ENCODE peak calls at places on chromosome 15, in six cellular contexts. P, V, E, M, Z and R are unnamed samples.

GRCh38 chr15:78979456-78980320 is 34.8 kb upstream of the CTSH start:
- DNase-seq in V (peak; percentile 87), E (peak; percentile 44), M (no peak), P (no peak), Z (no peak), R (peak; percentile 29)

GRCh38 chr15:73914145-73914544 is 12.1 kb upstream of the LOXL1 start:
- DNase-seq in M (no peak), P (no peak), Z (peak; percentile 34), E (no peak), V (no peak), R (no peak)

GRCh38 chr15:61237400-61237799 is 8.3 kb upstream of the RORA start:
- DNase-seq in V (no peak), M (no peak), P (no peak), E (no peak), Z (no peak), R (no peak)

GRCh38 chr15:78726870-78727551 is 84.3 kb downstream of the ADAMTS7 start:
- DNase-seq in E (no peak), Z (no peak), P (no peak), V (peak; percentile 16), M (peak; percentile 33), R (no peak)

GRCh38 chr15:88621789-88622604 is 857 bp downstream of the AEN start:
- DNase-seq in E (no peak), Z (no peak), P (no peak), V (no peak), M (no peak), R (no peak)

GRCh38 chr15:38768970-38769369 is 204.4 kb upstream of the RASGRP1 start:
- DNase-seq in E (no peak), P (no peak), Z (peak; percentile 66), M (peak; percentile 39), V (peak; percentile 60), R (no peak)

GRCh38 chr15:32794973-32795372 is 77.2 kb downstream of the GREM1 start:
- DNase-seq in Z (no peak), E (no peak), M (no peak), V (no peak), P (no peak), R (no peak)

GRCh38 chr15:49842331-49842730 is 221.5 kb downstream of the DTWD1 start:
- DNase-seq in M (no peak), E (no peak), V (no peak), Z (no peak), P (no peak), R (no peak)

GRCh38 chr15:80285379-80285778 is 33.4 kb upstream of the CTXND1 start:
- DNase-seq in E (no peak), M (no peak), Z (no peak), P (no peak), V (no peak), R (no peak)

GRCh38 chr15:72063186-72063585 is 54.8 kb downstream of the MYO9A start:
- DNase-seq in V (no peak), E (no peak), Z (no peak), M (no peak), P (no peak), R (no peak)

GRCh38 chr15:63815796-63816533 is 17.8 kb downstream of the HERC1 start:
- DNase-seq in Z (no peak), M (no peak), P (no peak), V (no peak), E (no peak), R (no peak)

GRCh38 chr15:56989411-56989924 is 71.0 kb downstream of the TCF12 start:
- DNase-seq in P (no peak), V (no peak), M (no peak), E (no peak), Z (no peak), R (no peak)

GRCh38 chr15:55589297-55589696 is 1.2 kb upstream of the PYGO1 start:
- DNase-seq in M (no peak), P (no peak), V (no peak), E (no peak), Z (no peak), R (no peak)

GRCh38 chr15:40952901-40953712 is at the start of gene CHAC1:
- DNase-seq in V (peak; percentile 97), Z (peak; percentile 96), P (peak; percentile 98), M (peak; percentile 96), E (peak; percentile 80), R (peak; percentile 93)

GRCh38 chr15:96326551-96327154 is 3.8 kb upstream of the NR2F2 start:
- DNase-seq in M (peak; percentile 68), E (no peak), P (peak; percentile 78), V (peak; percentile 50), Z (peak; percentile 82), R (peak; percentile 45)

GRCh38 chr15:85763157-85763556 is 31.6 kb downstream of the KLHL25 start:
- DNase-seq in E (no peak), V (no peak), P (no peak), Z (peak; percentile 47), M (peak; percentile 84), R (peak; percentile 67)

GRCh38 chr15:79172801-79173460 is 82.4 kb upstream of the RASGRF1 start:
- DNase-seq in M (no peak), E (no peak), V (no peak), Z (no peak), P (no peak), R (no peak)

GRCh38 chr15:71753346-71753745 is 57.0 kb upstream of the NR2E3 start:
- DNase-seq in M (no peak), V (no peak), E (no peak), Z (no peak), P (no peak), R (no peak)

GRCh38 chr15:60787737-60788513 is 309.0 kb upstream of the ICE2 start:
- DNase-seq in E (no peak), V (no peak), Z (no peak), P (no peak), M (no peak), R (no peak)

GRCh38 chr15:93366387-93367100 is 277.5 kb upstream of the RGMA start:
- DNase-seq in V (no peak), M (no peak), Z (no peak), E (no peak), P (no peak), R (no peak)

GRCh38 chr15:83449250-83449671 is 2.1 kb downstream of the SH3GL3 start:
- DNase-seq in V (peak; percentile 16), P (no peak), M (no peak), E (no peak), Z (no peak), R (no peak)

GRCh38 chr15:74291101-74292071 is 55.3 kb downstream of the CCDC33 start:
- DNase-seq in M (peak; percentile 89), V (no peak), P (peak; percentile 85), E (peak; percentile 11), Z (peak; percentile 92), R (peak; percentile 82)

GRCh38 chr15:97759363-97759762 is 201.1 kb upstream of the ARRDC4 start:
- DNase-seq in V (no peak), P (no peak), E (no peak), M (no peak), Z (no peak), R (no peak)

GRCh38 chr15:27623149-27623548 is 476.0 kb downstream of the OCA2 start:
- DNase-seq in M (no peak), Z (no peak), V (no peak), P (no peak), E (no peak), R (no peak)

GRCh38 chr15:39124925-39125625 is 455.8 kb upstream of the THBS1 start:
- DNase-seq in P (no peak), E (no peak), M (no peak), Z (no peak), V (no peak), R (no peak)

GRCh38 chr15:101167366-101167790 is 84.5 kb downstream of the CHSY1 start:
- DNase-seq in P (no peak), E (no peak), V (no peak), M (no peak), Z (no peak), R (no peak)